ENCODE peak calls at places on chromosomes 2 and 18, in eight cellular contexts. K is OCI-M1; Y is hepatic stellate cell; J is AG08395; S is RCC 7860; V is activated naive CD4-positive, alpha-beta T cell treated with anti-CD3 and anti-CD28 coated beads, Interleukin-2, amount 50 U/mL, for 16 hours; R is neural crest cell; O is AG09319. Z is an unnamed sample.

GRCh38 chr2:222288590-222289279 is 10.1 kb downstream of the PAX3 start:
- DNase-seq in S (no peak), J (no peak), O (no peak), R (no peak), Y (no peak), K (no peak), V (no peak), Z (no peak)

GRCh38 chr18:78494204-78494603 is 485.4 kb upstream of the SALL3 start:
- DNase-seq in S (no peak), Y (no peak), V (no peak), K (no peak), O (no peak), R (no peak), J (no peak), Z (no peak)

GRCh38 chr18:41155025-41155424 is 800.0 kb upstream of the PIK3C3 start:
- DNase-seq in J (no peak), O (no peak), K (no peak), S (no peak), R (no peak), V (no peak), Y (no peak), Z (no peak)

GRCh38 chr2:219497495-219498279 is 1.0 kb upstream of the GMPPA start:
- DNase-seq in Y (peak), S (peak), O (peak), V (no peak), R (peak), K (peak), J (peak), Z (peak)

GRCh38 chr2:70962885-70963878 is 15.2 kb upstream of the ANKRD53 start:
- DNase-seq in Y (no peak), O (no peak), V (no peak), K (no peak), S (no peak), R (no peak), J (no peak), Z (no peak)

GRCh38 chr2:97718051-97718882 is 4.9 kb downstream of the ZAP70 start:
- DNase-seq in Y (no peak), R (no peak), O (no peak), S (no peak), V (peak), K (no peak), J (no peak), Z (no peak)

GRCh38 chr2:27737676-27738348 is 33.7 kb upstream of the MRPL33 start:
- DNase-seq in V (no peak), K (peak), J (peak), Y (peak), R (no peak), S (peak), O (no peak), Z (peak)

GRCh38 chr2:158670292-158670691 is 124.8 kb upstream of the DAPL1 start:
- DNase-seq in O (no peak), R (no peak), V (no peak), K (no peak), S (no peak), Y (no peak), J (no peak), Z (no peak)

GRCh38 chr18:34707670-34708069 is 2.4 kb upstream of the DTNA start:
- DNase-seq in O (peak), R (no peak), J (peak), K (no peak), V (no peak), Y (peak), S (peak), Z (peak)

GRCh38 chr2:75606851-75607798 is 39.5 kb upstream of the MRPL19 start:
- DNase-seq in J (peak), Y (no peak), V (no peak), K (no peak), R (no peak), O (no peak), S (peak), Z (no peak)

GRCh38 chr2:151716721-151717120 is 17.6 kb downstream of the NEB start:
- DNase-seq in K (no peak), Y (no peak), R (no peak), O (no peak), S (no peak), V (no peak), J (peak), Z (peak)

GRCh38 chr18:56522826-56523225 is 115.6 kb downstream of the TXNL1 start:
- DNase-seq in S (no peak), Y (peak), K (no peak), V (no peak), O (no peak), R (no peak), J (peak), Z (no peak)

GRCh38 chr2:111671426-111672150 is 212.4 kb downstream of the ANAPC1 start:
- DNase-seq in Y (no peak), S (no peak), O (no peak), K (no peak), J (peak), V (no peak), R (no peak), Z (no peak)

GRCh38 chr2:45950606-45951005 is 299.1 kb downstream of the PRKCE start:
- DNase-seq in S (no peak), R (no peak), K (no peak), J (no peak), Y (no peak), O (no peak), V (no peak), Z (no peak)

GRCh38 chr2:98012561-98012979 is 16.8 kb upstream of the TMEM131 start:
- DNase-seq in R (no peak), K (no peak), O (no peak), J (no peak), Y (no peak), V (no peak), S (no peak), Z (no peak)

GRCh38 chr18:13577091-13577697 is 149.2 kb downstream of the FAM210A start:
- DNase-seq in J (peak), K (peak), V (peak), R (no peak), Y (no peak), S (no peak), O (no peak), Z (peak)

GRCh38 chr18:76383636-76384035 is 111.4 kb downstream of the ZNF516 start:
- DNase-seq in O (no peak), J (no peak), S (no peak), V (no peak), R (no peak), Y (no peak), K (no peak), Z (no peak)

GRCh38 chr2:228652366-228652765 is 470.9 kb upstream of the SPHKAP start:
- DNase-seq in V (no peak), S (no peak), J (peak), K (no peak), Y (no peak), O (no peak), R (no peak), Z (no peak)

GRCh38 chr2:127675335-127676261 is at the start of gene LIMS2:
- DNase-seq in K (no peak), O (no peak), V (no peak), J (peak), S (no peak), Y (peak), R (no peak), Z (peak)

GRCh38 chr2:226664140-226664539 is 135.5 kb downstream of the IRS1 start:
- DNase-seq in K (no peak), J (no peak), Y (no peak), V (no peak), R (no peak), O (no peak), S (no peak), Z (no peak)

GRCh38 chr18:8778386-8778785 is 73.0 kb downstream of the MTCL1 start:
- DNase-seq in Y (no peak), S (no peak), J (no peak), O (no peak), V (no peak), K (no peak), R (no peak), Z (no peak)

GRCh38 chr2:196331143-196331542 is 159.8 kb upstream of the STK17B start:
- DNase-seq in R (no peak), O (peak), J (peak), K (peak), S (peak), V (no peak), Y (no peak), Z (no peak)

GRCh38 chr2:227450921-227451654 is 20.9 kb upstream of the AGFG1 start:
- DNase-seq in O (no peak), S (no peak), J (peak), V (no peak), K (peak), R (no peak), Y (no peak), Z (peak)